ENCODE peak calls at places on chromosomes 13 and 19, in nine cellular contexts. H is thoracic aorta; W is bronchial epithelial cell; Q is keratinocyte; G is CD4-positive, alpha-beta T cell; O is GM20000; X is adrenal gland; U is ovary; D is transverse colon. P is an unnamed sample.

GRCh38 chr19:1070931-1071791 is 4.2 kb downstream of the ARHGAP45 start:
- DNase-seq in H (no peak), W (no peak), Q (no peak), G (no peak), O (no peak), X (no peak), U (no peak), D (no peak), P (no peak)

GRCh38 chr13:108681986-108682562 is 52.7 kb downstream of the MYO16 start:
- DNase-seq in H (no peak), W (no peak), Q (no peak), G (no peak), O (no peak), X (no peak), U (no peak), D (no peak), P (no peak)

GRCh38 chr13:23570931-23571330 is 719 bp downstream of the TNFRSF19 start:
- DNase-seq in H (no peak), W (peak; percentile 27), Q (no peak), G (no peak), O (no peak), X (no peak), U (no peak), D (no peak), P (no peak)

GRCh38 chr19:34336781-34337271 is 28.2 kb upstream of the GPI start:
- DNase-seq in H (no peak), W (peak; percentile 37), Q (no peak), G (peak; percentile 33), O (peak; percentile 65), X (peak; percentile 45), U (no peak), D (no peak), P (no peak)

GRCh38 chr19:12527034-12527836 is 24.0 kb downstream of the ZNF564 start:
- DNase-seq in H (no peak), W (peak; percentile 28), Q (no peak), G (no peak), O (no peak), X (no peak), U (no peak), D (no peak), P (no peak)

GRCh38 chr13:102846261-102847015 is 606 bp downstream of the ERCC5 start:
- DNase-seq in H (no peak), W (peak; percentile 39), Q (no peak), G (peak; percentile 36), O (peak; percentile 24), X (peak; percentile 53), U (peak; percentile 37), D (peak; percentile 60), P (no peak)

GRCh38 chr13:24664726-24665409 is 15.3 kb upstream of the ATP12A start:
- DNase-seq in H (no peak), W (peak; percentile 97), Q (peak; percentile 95), G (no peak), O (no peak), X (no peak), U (no peak), D (no peak), P (no peak)

GRCh38 chr13:78600317-78600899 is 2.9 kb downstream of the POU4F1 start:
- DNase-seq in H (no peak), W (no peak), Q (no peak), G (no peak), O (no peak), X (no peak), U (no peak), D (no peak), P (no peak)

GRCh38 chr13:52070929-52071523 is 46.5 kb downstream of the UTP14C start:
- DNase-seq in H (no peak), W (peak; percentile 53), Q (no peak), G (no peak), O (no peak), X (no peak), U (no peak), D (no peak), P (no peak)

GRCh38 chr13:77699059-77699680 is 1.7 kb downstream of the SLAIN1 start:
- DNase-seq in H (no peak), W (no peak), Q (no peak), G (no peak), O (no peak), X (no peak), U (no peak), D (no peak), P (no peak)

GRCh38 chr13:63614874-63615612 is 2199.4 kb upstream of the PCDH20 start:
- DNase-seq in H (no peak), W (no peak), Q (no peak), G (no peak), O (no peak), X (no peak), U (no peak), D (no peak), P (no peak)

GRCh38 chr13:38366954-38367645 is 17.4 kb downstream of the UFM1 start:
- DNase-seq in H (no peak), W (peak; percentile 90), Q (no peak), G (no peak), O (no peak), X (no peak), U (no peak), D (no peak), P (no peak)

GRCh38 chr19:42066075-42066754 is 3.8 kb downstream of the GRIK5 start:
- DNase-seq in H (no peak), W (peak; percentile 21), Q (no peak), G (no peak), O (no peak), X (no peak), U (no peak), D (no peak), P (no peak)

GRCh38 chr19:3073931-3074595 is 11.8 kb upstream of the TLE5 start:
- DNase-seq in H (no peak), W (no peak), Q (no peak), G (no peak), O (no peak), X (peak; percentile 65), U (peak; percentile 52), D (peak; percentile 28), P (no peak)
- TF ChIP-seq CTCF in H (no peak), W (peak; percentile 27), Q (peak; percentile 30), G (no peak), O (no peak), X (peak; percentile 18), U (peak; percentile 37), D (no peak), P (no peak)

GRCh38 chr13:113178896-113179167 is 20.4 kb downstream of the PROZ start:
- DNase-seq in H (no peak), W (no peak), Q (no peak), G (no peak), O (no peak), X (no peak), U (no peak), D (no peak), P (no peak)
- TF ChIP-seq CTCF in H (no peak), W (no peak), Q (no peak), G (no peak), O (no peak), X (no peak), U (no peak), D (no peak), P (no peak)

GRCh38 chr13:107124730-107125129 is 556.8 kb upstream of the ARGLU1 start:
- DNase-seq in H (no peak), W (no peak), Q (no peak), G (no peak), O (no peak), X (no peak), U (no peak), D (no peak), P (no peak)

GRCh38 chr13:107119989-107120881 is 552.3 kb upstream of the ARGLU1 start:
- DNase-seq in H (no peak), W (peak; percentile 40), Q (no peak), G (no peak), O (no peak), X (no peak), U (no peak), D (no peak), P (no peak)

GRCh38 chr13:107121793-107122192 is 553.9 kb upstream of the ARGLU1 start:
- DNase-seq in H (no peak), W (no peak), Q (no peak), G (no peak), O (no peak), X (no peak), U (no peak), D (no peak), P (no peak)

DNA sequence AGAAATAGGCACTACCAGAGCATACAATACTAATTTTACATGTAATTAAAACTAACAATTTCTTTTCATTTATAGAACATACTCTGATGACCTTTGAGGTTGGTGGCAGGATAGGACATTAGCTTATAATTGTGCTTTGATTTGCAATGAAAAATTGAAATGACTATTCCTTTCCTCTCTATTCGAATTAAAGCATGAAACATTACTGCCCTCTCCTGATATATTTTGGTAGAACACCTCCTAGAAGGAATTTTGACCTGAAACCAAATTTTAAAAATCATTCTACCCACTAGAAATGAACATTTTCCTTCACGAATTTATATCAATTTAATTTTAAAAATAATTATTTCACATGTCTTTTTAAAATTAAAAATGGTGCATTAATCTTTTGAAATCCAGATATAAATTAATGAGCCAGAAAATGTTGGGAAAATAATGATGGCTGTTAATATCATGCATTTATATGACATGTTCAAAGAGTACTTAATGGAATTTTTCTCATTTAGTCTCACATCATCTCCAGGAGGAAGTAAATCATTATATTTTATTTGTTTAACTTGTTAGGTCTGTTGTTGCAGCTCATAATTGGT is 556.3 kb upstream of the ARGLU1 start:
- DNase-seq in H (no peak), W (peak; percentile 17), Q (no peak), G (no peak), O (no peak), X (no peak), U (no peak), D (no peak), P (no peak)
- TF ChIP-seq CTCF in H (peak; percentile 75), W (peak; percentile 21), Q (no peak), G (no peak), O (no peak), X (peak; percentile 25), U (no peak), D (peak; percentile 50), P (peak; percentile 88)

DNA sequence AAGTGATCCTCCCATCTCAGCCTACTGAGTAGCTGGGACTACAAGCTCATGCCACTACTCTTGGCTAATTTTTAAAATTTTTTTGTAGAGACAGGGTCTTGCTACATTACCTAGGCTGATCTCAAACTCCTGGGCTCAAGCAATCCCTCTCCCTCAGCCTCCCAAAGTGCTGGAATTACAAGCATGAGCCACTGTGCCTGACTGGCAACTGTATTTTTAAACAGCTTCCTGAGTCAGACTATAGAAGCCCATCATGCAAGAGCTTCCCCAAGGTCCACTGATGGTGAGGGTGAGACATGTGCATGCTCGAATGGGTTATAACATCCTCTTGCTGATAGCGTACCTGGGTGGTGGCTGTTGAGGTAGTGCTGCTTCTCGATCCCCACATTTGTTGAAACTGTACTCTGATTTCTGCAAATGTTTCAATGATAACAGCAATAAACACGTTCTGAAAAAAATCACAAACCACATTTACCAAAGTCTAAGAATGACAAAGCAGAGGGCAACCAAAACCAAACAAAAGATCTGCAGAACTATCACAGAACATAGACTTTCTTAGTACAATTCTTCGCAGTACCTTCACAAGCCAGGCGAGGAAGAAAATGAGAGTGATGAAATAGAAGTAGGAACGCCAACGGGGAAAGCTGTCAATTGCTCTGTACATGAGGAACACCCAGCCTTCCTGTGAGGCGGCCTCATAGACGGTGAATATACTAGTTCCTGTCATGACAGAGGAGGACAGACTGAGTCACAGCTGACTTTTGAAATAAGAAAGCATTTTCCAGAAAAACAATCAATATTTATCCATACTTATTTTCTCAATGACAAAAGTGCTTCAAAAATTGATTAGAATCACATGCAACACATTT is 124.4 kb downstream of the NALCN start:
- DNase-seq in H (no peak), W (no peak), Q (no peak), G (no peak), O (no peak), X (no peak), U (no peak), D (no peak), P (no peak)
- TF ChIP-seq CTCF in H (no peak), W (no peak), Q (no peak), G (no peak), O (no peak), X (no peak), U (no peak), D (no peak), P (no peak)

GRCh38 chr19:38073806-38074685 is 150.0 kb downstream of the DPF1 start:
- DNase-seq in H (no peak), W (no peak), Q (no peak), G (no peak), O (no peak), X (no peak), U (no peak), D (peak; percentile 16), P (no peak)
- TF ChIP-seq CTCF in H (no peak), W (no peak), Q (no peak), G (no peak), O (no peak), X (no peak), U (no peak), D (no peak), P (peak; percentile 30)

P was measured in type B pancreatic cell.